ENCODE peak calls at places on chromosomes 2 and 18, in five cellular contexts. H, Q, V, M and I are unnamed samples. For H3K4me1, the result is how much of the 10 kb centered on the place peaks cover.

GRCh38 chr2:8409461-8410260 is 272.2 kb upstream of the ID2 start:
- DNase-seq in H (peak), Q (no peak), V (no peak), M (no peak), I (no peak)

GRCh38 chr2:11348209-11348749 is 3.8 kb upstream of the ROCK2 start:
- DNase-seq in H (no peak), Q (no peak), V (no peak), M (no peak), I (no peak)

GRCh38 chr2:207505180-207505579 is 24.6 kb upstream of the CREB1 start:
- DNase-seq in H (no peak), Q (no peak), V (no peak), M (no peak), I (no peak)

GRCh38 chr2:239305771-239306170 is 95.0 kb downstream of the HDAC4 start:
- DNase-seq in H (no peak), Q (no peak), V (no peak), M (no peak), I (no peak)

GRCh38 chr2:127641846-127642510 is 4.0 kb upstream of the GPR17 start:
- DNase-seq in H (no peak), Q (no peak), V (no peak), M (no peak), I (no peak)

GRCh38 chr2:156826342-156826933 is 390.3 kb downstream of the GPD2 start:
- DNase-seq in H (peak), Q (no peak), V (no peak), M (no peak), I (no peak)

GRCh38 chr2:236946871-236947270 is 138.8 kb upstream of the COPS8 start:
- DNase-seq in H (no peak), Q (no peak), V (no peak), M (no peak), I (no peak)

GRCh38 chr2:42787788-42788477 is 4.5 kb downstream of the HAAO start:
- DNase-seq in H (no peak), Q (no peak), V (no peak), M (no peak), I (no peak)

GRCh38 chr2:75099521-75099922 is 99.8 kb downstream of the TACR1 start:
- DNase-seq in H (no peak), Q (no peak), V (no peak), M (no peak), I (peak)

GRCh38 chr2:25979006-25979405 is 3.3 kb downstream of the KIF3C start:
- DNase-seq in H (no peak), Q (no peak), V (no peak), M (no peak), I (no peak)

GRCh38 chr2:142796161-142796560 is 81.3 kb upstream of the KYNU start:
- DNase-seq in H (no peak), Q (no peak), V (no peak), M (no peak), I (no peak)

GRCh38 chr18:62788891-62789290 is 73.5 kb downstream of the PHLPP1 start:
- DNase-seq in H (no peak), Q (no peak), V (no peak), M (no peak), I (no peak)

GRCh38 chr2:226483745-226484619 is 315.6 kb downstream of the IRS1 start:
- DNase-seq in H (peak), Q (peak), V (peak), M (peak), I (no peak)

GRCh38 chr2:86068098-86069047 is 37.3 kb downstream of the POLR1A start:
- DNase-seq in H (peak), Q (no peak), V (peak), M (no peak), I (no peak)

GRCh38 chr2:43217228-43218220 is 8.9 kb downstream of the ZFP36L2 start:
- DNase-seq in H (no peak), Q (peak), V (peak), M (peak), I (no peak)

GRCh38 chr2:30639836-30640235 is 167.4 kb downstream of the CAPN13 start:
- DNase-seq in H (no peak), Q (no peak), V (no peak), M (no peak), I (no peak)

GRCh38 chr2:237361194-237361986 is 52.6 kb downstream of the COL6A3 start:
- DNase-seq in H (peak), Q (no peak), V (no peak), M (no peak), I (no peak)

GRCh38 chr2:42331569-42332284 is 29.3 kb downstream of the COX7A2L start:
- DNase-seq in H (no peak), Q (no peak), V (no peak), M (no peak), I (no peak)

GRCh38 chr2:162100579-162100978 is 26.6 kb upstream of the DPP4 start:
- DNase-seq in H (no peak), Q (no peak), V (no peak), M (no peak), I (no peak)

GRCh38 chr18:8890957-8891464 is 185.7 kb downstream of the MTCL1 start:
- DNase-seq in H (peak), Q (peak), V (peak), M (peak), I (peak)

GRCh38 chr2:45000341-45000901 is 8.8 kb downstream of the SIX2 start:
- DNase-seq in H (no peak), Q (no peak), V (peak), M (no peak), I (no peak)

GRCh38 chr2:66641685-66642084 is 206.8 kb downstream of the MEIS1 start:
- DNase-seq in H (no peak), Q (no peak), V (no peak), M (no peak), I (no peak)

GRCh38 chr2:145096582-145096981 is 576.7 kb upstream of the ZEB2 start:
- DNase-seq in H (peak), Q (no peak), V (no peak), M (no peak), I (no peak)

GRCh38 chr18:56330381-56331115 is 307.8 kb downstream of the TXNL1 start:
- DNase-seq in H (no peak), Q (no peak), V (no peak), M (no peak), I (no peak)

GRCh38 chr18:46566111-46566510 is 90.9 kb downstream of the LOXHD1 start:
- DNase-seq in H (no peak), Q (no peak), V (no peak), M (no peak), I (no peak)

GRCh38 chr2:134588556-134588955 is 130.2 kb downstream of the TMEM163 start:
- DNase-seq in H (no peak), Q (no peak), V (no peak), M (no peak), I (no peak)
- H3K27ac ChIP-seq in H (no peak), Q (no peak), V (no peak), M (no peak), I (no peak)

DNA sequence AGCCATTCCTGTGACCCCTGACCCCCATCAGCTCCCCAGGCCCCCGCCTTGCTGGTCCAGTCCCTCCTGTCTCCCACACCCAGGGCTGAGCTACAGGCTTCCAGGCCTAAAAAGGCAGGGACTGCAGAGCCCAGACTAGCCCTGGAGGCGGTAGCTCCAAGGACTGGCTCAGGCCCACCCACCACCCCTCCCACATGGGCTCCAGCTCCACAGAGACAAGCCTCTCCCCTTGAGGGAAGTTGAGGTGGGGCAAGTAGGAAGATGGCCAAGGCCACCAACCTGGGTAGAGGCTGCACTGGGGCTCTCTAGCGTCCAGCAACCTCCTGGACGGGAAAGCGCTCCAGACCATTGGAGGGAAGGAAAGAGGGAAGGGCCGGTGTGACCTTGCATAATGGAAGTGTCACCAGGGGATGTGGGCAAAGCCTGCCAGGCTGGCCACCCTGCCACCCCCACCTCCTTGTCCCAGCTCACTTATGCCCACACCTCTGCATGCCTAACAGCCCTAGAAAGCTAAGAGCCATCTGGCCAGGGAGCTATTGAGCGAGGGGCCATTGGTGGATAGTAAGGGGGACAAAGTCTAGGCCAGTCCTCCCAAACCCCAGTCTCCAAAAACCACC is 63.1 kb downstream of the TNS1 start:
- DNase-seq in H (no peak), Q (no peak), V (no peak), M (no peak), I (no peak)
- H4K91ac ChIP-seq in H (no peak), Q (no peak), V (no peak), M (no peak), I (no peak)

GRCh38 chr2:235661952-235662351 is 168.1 kb downstream of the AGAP1 start:
- DNase-seq in H (no peak), Q (no peak), V (no peak), M (no peak), I (no peak)
- H3K4me1 ChIP-seq in H (under half), Q (under half), V (under half), M (under half), I (under half)

DNA sequence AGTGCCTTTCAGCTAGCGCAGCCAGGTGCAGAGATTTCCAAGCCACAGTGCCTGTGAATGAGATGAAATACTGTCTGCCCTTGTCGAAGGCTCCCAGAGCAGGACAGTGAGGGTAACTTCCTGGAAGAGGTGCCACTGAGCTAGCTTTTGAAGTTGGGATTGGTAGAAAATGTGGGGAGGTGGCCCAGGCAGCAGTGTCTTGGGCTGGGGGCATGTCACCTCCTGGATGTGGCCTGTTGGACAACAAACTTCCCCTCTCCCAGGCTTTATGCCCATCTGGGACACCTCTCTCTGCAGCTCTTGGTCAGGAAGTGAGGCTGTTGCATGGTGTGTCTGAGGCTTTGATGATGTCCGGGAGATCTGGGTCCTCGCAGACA is 151.3 kb downstream of the DYSF start:
- DNase-seq in H (no peak), Q (no peak), V (peak), M (no peak), I (no peak)
- H3K27ac ChIP-seq in H (no peak), Q (no peak), V (no peak), M (no peak), I (no peak)

GRCh38 chr2:28631514-28632206 is 120.0 kb upstream of the PPP1CB start:
- DNase-seq in H (no peak), Q (no peak), V (no peak), M (no peak), I (peak)
- H4K91ac ChIP-seq in H (no peak), Q (no peak), V (no peak), M (no peak), I (no peak)

DNA sequence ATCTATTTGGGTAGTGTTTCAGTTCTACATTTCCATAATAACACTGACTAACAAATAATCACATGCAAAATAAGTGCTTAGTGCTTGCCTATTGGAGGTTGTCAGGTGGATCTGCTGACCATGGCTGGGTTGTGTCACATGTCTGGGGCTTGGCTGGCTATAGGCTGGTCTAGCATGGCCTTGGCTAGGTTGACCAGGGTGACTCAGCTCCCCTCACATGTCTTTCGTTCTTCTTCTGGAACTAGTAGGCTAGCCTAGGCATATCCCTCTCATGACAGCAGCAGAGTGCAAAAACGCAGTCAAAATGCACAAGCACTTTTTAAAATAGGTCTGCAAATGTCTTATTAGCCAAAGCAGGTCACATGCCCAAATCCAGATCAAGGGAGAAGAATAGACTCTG is 179.8 kb upstream of the ACVR2A start:
- DNase-seq in H (no peak), Q (no peak), V (no peak), M (no peak), I (peak)
- H3K4me1 ChIP-seq in H (under half), Q (under half), V (under half), M (under half), I (under half)

DNA sequence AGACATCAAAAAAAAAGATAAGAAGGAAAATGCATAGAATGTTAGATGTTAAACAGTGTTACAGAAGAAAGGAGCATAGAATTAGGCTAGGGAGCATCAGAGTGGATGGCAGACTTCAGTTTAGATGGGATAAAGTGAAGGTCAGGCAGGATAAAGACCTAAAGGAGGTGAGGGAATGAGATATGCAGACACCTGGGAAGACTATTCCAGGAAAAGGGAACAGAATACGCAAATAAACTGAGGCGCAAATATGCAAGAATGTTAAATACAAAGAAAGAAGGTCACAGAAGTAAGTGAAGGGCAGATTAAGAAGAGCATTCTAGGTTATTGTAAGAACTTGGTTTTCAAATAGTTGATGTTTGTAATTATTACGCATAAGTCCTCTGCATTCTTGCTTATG is 116.3 kb upstream of the REG3A start:
- DNase-seq in H (no peak), Q (no peak), V (no peak), M (no peak), I (no peak)
- H3K27ac ChIP-seq in H (no peak), Q (no peak), V (no peak), M (no peak), I (no peak)

GRCh38 chr18:13233746-13234527 is 15.4 kb downstream of the LDLRAD4 start:
- DNase-seq in H (no peak), Q (no peak), V (no peak), M (no peak), I (no peak)

GRCh38 chr18:13229021-13229671 is 10.6 kb downstream of the LDLRAD4 start:
- DNase-seq in H (no peak), Q (no peak), V (no peak), M (no peak), I (no peak)

GRCh38 chr18:13232971-13233565 is 14.5 kb downstream of the LDLRAD4 start:
- DNase-seq in H (no peak), Q (no peak), V (no peak), M (no peak), I (no peak)

GRCh38 chr18:13232060-13232917 is 13.7 kb downstream of the LDLRAD4 start:
- DNase-seq in H (no peak), Q (no peak), V (no peak), M (no peak), I (no peak)

GRCh38 chr18:13231151-13231550 is 12.6 kb downstream of the LDLRAD4 start:
- DNase-seq in H (no peak), Q (no peak), V (no peak), M (no peak), I (no peak)
- H4K91ac ChIP-seq in H (no peak), Q (no peak), V (no peak), M (no peak), I (no peak)

DNA sequence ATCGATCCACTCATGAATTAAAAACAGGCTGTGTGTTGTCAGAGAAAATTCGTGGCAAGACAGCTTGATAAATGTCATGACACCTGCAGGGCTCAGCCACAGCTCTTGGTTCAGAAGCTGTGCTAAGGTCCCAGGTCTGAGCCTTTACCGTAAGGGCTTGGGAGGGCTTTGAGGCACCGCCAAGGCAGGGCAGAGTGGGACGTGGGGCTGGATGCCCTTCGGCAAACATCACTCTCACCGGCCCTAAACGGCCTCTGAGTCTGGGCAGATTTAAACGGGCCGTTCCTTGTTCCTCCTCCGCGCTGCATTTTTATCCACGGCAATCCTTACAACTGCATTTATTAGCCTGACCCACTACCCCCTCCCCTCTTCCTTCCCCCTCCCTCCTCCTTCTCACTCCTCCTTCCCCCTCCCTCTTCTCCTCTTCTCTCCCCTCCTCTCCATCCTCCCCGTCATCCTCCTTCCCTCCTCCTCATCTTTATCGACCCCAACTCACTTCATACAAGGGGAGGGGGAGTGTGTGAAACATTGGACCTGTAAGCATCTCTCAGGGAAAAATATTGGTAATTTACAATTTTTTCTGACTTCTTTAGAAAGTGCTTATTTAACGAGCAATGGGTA is 33.9 kb downstream of the MBP start:
- DNase-seq in H (no peak), Q (no peak), V (no peak), M (no peak), I (peak)
- H3K4me1 ChIP-seq in H (under half), Q (under half), V (under half), M (under half), I (under half)

GRCh38 chr2:190406805-190407204 is 1.4 kb upstream of the MFSD6 start:
- DNase-seq in H (no peak), Q (no peak), V (no peak), M (no peak), I (no peak)
- H3K27ac ChIP-seq in H (no peak), Q (no peak), V (no peak), M (no peak), I (no peak)